ENCODE peak calls at places on chromosome 22, in six cellular contexts. R is CD8-positive, alpha-beta T cell; F is cardiac muscle cell; J is mammary epithelial cell; L is adipocyte; Z is heart left ventricle. B is an unnamed sample.
A peak's percentile ranks its signal among the peaks of the same experiment; 100 is the strongest.

GRCh38 chr22:19759459-19759993 is 1.1 kb upstream of the TBX1 start:
- DNase-seq in L (no peak), F (no peak), Z (no peak), R (no peak), J (no peak), B (peak; percentile 73)

GRCh38 chr22:32932176-32932575 is 126.0 kb downstream of the SYN3 start:
- DNase-seq in F (no peak), L (no peak), Z (no peak), J (peak; percentile 73), R (no peak), B (no peak)

GRCh38 chr22:36641902-36642640 is 61.5 kb downstream of the CACNG2 start:
- DNase-seq in R (no peak), J (peak; percentile 88), Z (no peak), L (peak; percentile 55), F (no peak), B (no peak)

GRCh38 chr22:48784701-48785503 is 1042.8 kb downstream of the BRD1 start:
- DNase-seq in Z (no peak), L (no peak), F (no peak), R (no peak), J (no peak), B (peak; percentile 34)

GRCh38 chr22:41197808-41198585 is 7.1 kb upstream of the L3MBTL2 start:
- DNase-seq in F (peak; percentile 41), Z (no peak), R (no peak), J (no peak), L (peak; percentile 49), B (peak; percentile 66)

GRCh38 chr22:48709453-48709852 is 1118.2 kb downstream of the BRD1 start:
- DNase-seq in Z (peak; percentile 47), L (no peak), F (no peak), R (no peak), J (no peak), B (no peak)

GRCh38 chr22:30453731-30454510 is 17.9 kb downstream of the SEC14L3 start:
- DNase-seq in L (peak; percentile 36), J (no peak), F (peak; percentile 14), R (no peak), Z (no peak), B (peak; percentile 60)

GRCh38 chr22:25822344-25822743 is 80.4 kb downstream of the MYO18B start:
- DNase-seq in J (no peak), Z (no peak), L (no peak), F (no peak), R (no peak), B (no peak)

GRCh38 chr22:20203142-20204099 is 52.6 kb upstream of the CCDC188 start:
- DNase-seq in J (no peak), F (peak; percentile 46), L (no peak), R (no peak), Z (no peak), B (peak; percentile 92)

GRCh38 chr22:17201285-17201945 is 17.8 kb downstream of the ADA2 start:
- DNase-seq in R (no peak), J (no peak), L (peak; percentile 6), F (peak; percentile 25), Z (no peak), B (peak; percentile 58)

GRCh38 chr22:37334859-37335818 is 52.8 kb downstream of the CYTH4 start:
- DNase-seq in R (no peak), Z (no peak), L (no peak), F (no peak), J (no peak), B (peak; percentile 86)

GRCh38 chr22:30649430-30650007 is 13.9 kb downstream of the SLC35E4 start:
- DNase-seq in F (no peak), R (peak; percentile 52), J (peak; percentile 84), L (peak; percentile 66), Z (peak; percentile 66), B (peak; percentile 73)

GRCh38 chr22:18048441-18048898 is 24.1 kb upstream of the MICAL3 start:
- DNase-seq in L (peak; percentile 89), J (no peak), R (no peak), F (no peak), Z (no peak), B (no peak)

GRCh38 chr22:50708996-50709395 is 29.0 kb upstream of the ACR start:
- DNase-seq in F (no peak), L (no peak), R (no peak), Z (no peak), J (no peak), B (no peak)

GRCh38 chr22:27331526-27332281 is 469.9 kb downstream of the MN1 start:
- DNase-seq in R (no peak), J (no peak), L (peak; percentile 48), F (peak; percentile 66), Z (no peak), B (peak; percentile 85)

GRCh38 chr22:26679003-26679629 is 21.7 kb downstream of the MIAT start:
- DNase-seq in F (peak; percentile 80), J (peak; percentile 54), L (peak; percentile 87), R (peak; percentile 54), Z (peak; percentile 82), B (peak; percentile 96)

GRCh38 chr22:49934891-49935557 is 16.6 kb downstream of the CRELD2 start:
- DNase-seq in F (peak; percentile 54), L (peak; percentile 76), J (no peak), Z (peak; percentile 94), R (peak; percentile 87), B (peak; percentile 80)

DNA sequence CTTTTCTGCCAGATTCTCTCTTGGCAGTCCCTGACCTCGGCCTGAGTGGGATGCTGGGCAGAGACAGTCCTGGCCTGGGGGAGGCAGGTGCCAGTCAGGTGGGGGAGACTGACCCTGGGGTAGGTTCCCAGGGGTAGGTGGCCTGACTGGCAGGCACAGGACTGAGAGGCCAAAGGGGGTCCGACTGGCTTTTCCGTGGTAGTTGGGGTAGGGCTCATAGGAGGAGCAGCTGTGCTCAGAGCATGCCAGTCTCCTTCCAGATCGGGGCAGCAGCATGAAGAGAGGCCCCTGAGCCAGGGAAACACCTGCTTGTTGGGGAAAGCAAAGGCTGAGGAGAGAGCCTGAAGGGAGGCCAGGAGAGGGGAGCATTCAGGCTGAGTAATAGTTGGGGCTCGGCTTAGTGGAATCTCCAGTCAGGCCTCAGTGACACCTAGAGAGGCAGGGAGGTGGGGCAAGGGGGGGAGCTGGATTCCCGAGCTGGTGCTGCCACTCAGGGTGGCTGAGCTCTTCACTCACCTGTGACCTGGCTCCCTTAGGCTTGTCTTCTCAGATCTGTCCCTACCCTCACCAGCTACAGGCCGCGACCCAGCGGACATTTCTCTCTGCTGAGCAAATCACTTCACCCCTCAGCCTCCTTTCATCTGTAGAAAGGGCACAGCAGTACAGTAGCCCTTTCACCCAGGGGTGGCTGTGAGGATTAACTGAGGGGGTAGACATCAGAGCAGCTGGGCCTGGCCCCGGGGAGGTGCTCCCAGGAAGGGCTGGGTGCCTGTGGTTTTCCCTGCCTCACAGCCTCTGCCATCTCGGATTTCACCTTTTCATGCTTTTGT is 26.2 kb downstream of the MCM5 start:
- DNase-seq in Z (no peak), J (no peak), R (no peak), F (no peak), L (peak; percentile 52), B (peak; percentile 75)
- H3K27me3 ChIP-seq in Z (no peaks in the 10 kb centered on the region), J (no peaks in the 10 kb centered on the region), R (no peaks in the 10 kb centered on the region), F (no peaks in the 10 kb centered on the region), L (no peaks in the 10 kb centered on the region), B (no peaks in the 10 kb centered on the region)

GRCh38 chr22:39558254-39558727 is 12.3 kb upstream of the CACNA1I start:
- DNase-seq in J (no peak), Z (no peak), R (no peak), L (peak; percentile 31), F (peak; percentile 32), B (peak; percentile 73)
- H3K27me3 ChIP-seq in J (peaks cover 12% of the 10 kb centered on the region), Z (peaks cover 29% of the 10 kb centered on the region), R (peaks cover 17% of the 10 kb centered on the region), L (peaks cover 63% of the 10 kb centered on the region), F (peaks cover 41% of the 10 kb centered on the region), B (peaks cover 51% of the 10 kb centered on the region)

GRCh38 chr22:22156716-22157499 is 87.7 kb upstream of the VPREB1 start:
- DNase-seq in F (peak; percentile 60), J (peak; percentile 43), L (peak; percentile 78), R (peak; percentile 35), Z (no peak), B (peak; percentile 86)

GRCh38 chr22:22159384-22159783 is 85.2 kb upstream of the VPREB1 start:
- DNase-seq in F (no peak), Z (no peak), L (no peak), J (no peak), R (no peak), B (no peak)

GRCh38 chr22:22157500-22157822 is 87.1 kb upstream of the VPREB1 start:
- DNase-seq in Z (no peak), R (no peak), L (no peak), J (no peak), F (no peak), B (no peak)

GRCh38 chr22:22158965-22159364 is 85.6 kb upstream of the VPREB1 start:
- DNase-seq in L (no peak), R (no peak), F (no peak), Z (no peak), J (no peak), B (no peak)

DNA sequence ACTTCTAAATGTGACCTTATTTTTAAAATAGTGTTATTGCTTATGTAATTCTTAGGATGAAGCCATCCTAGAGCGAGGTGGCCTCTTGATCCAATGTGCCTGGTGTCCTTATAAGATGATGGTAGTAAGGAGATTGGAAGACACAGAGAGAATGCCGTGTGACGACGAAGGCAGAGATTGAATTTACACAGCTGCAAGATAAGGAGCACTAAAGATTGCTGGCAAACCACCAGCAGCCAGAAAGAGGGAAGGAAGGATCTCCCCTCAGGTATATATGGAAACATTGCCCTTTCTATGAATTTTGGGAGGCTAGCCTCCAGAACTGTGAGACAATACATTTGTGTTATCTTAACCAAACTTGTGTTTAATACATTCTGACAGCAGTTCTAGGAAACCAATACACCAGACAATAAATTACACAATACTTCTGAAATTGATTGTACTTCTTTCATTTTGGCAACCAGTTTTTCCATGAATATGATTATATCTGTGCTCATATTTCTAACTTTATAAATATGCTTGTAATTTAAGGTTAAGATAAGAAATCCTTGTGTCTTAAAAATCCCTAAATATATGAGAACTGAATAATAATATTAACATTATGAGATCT is 86.3 kb upstream of the VPREB1 start:
- DNase-seq in L (no peak), F (no peak), J (no peak), Z (no peak), R (no peak), B (no peak)
- H3K27me3 ChIP-seq in L (peaks cover 24% of the 10 kb centered on the region), F (peaks cover 74% of the 10 kb centered on the region), J (no peaks in the 10 kb centered on the region), Z (peaks cover 6% of the 10 kb centered on the region), R (no peaks in the 10 kb centered on the region), B (peaks cover 74% of the 10 kb centered on the region)

DNA sequence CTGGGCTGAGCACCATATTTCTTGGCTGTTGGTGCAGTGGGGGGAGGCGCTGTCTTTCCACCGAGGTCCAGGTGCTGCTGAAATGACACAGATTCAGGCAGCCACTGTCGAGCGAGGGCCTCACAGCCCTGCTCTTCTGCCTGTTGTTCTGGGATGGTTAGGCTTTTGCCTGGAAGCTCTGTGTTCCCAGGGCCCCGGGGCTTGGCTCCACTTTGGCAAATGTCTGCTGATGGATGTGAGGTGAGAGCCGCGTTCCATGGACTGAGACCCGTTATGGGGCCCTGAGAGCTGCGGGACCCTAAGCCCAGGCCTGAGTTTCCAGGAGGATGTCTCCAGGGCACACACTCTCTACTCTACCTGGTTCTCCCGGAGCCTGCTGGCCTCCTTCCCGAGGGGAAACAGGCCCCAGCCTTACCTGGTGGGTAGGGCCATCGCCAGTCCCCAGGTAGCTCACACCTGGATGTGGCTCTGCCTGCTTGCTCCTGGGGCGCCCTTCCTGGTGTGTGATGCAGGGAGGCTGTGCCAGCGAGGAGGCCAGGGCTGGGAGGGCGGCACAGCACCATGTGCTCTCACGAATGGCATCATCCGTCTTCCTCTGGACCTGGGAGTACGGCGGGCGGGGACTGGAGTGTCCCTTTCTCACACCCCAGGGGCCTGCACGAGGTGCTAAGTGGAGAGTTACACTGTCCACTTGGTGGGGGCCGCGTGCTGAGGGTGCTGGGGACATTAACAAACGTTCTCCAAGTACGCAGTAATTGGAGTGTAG is 435.5 kb downstream of the TBC1D22A start:
- DNase-seq in F (no peak), Z (peak; percentile 45), R (no peak), J (no peak), L (no peak), B (peak; percentile 41)
- H3K27me3 ChIP-seq in F (no peaks in the 10 kb centered on the region), Z (no peaks in the 10 kb centered on the region), R (no peaks in the 10 kb centered on the region), J (no peaks in the 10 kb centered on the region), L (peaks cover 55% of the 10 kb centered on the region), B (no peaks in the 10 kb centered on the region)

GRCh38 chr22:46619240-46619829 is 851 bp upstream of the GRAMD4 start:
- DNase-seq in R (no peak), J (no peak), L (no peak), F (no peak), Z (no peak), B (no peak)
- H3K27me3 ChIP-seq in R (no peaks in the 10 kb centered on the region), J (no peaks in the 10 kb centered on the region), L (no peaks in the 10 kb centered on the region), F (no peaks in the 10 kb centered on the region), Z (no peaks in the 10 kb centered on the region), B (no peaks in the 10 kb centered on the region)

B was measured in endodermal cell.